ENCODE peak calls at places on chromosome 11, in four cellular contexts. F is spleen, X is adrenal gland, H is ovary. K is an unnamed sample.
A peak's percentile ranks its signal among the peaks of the same experiment; 100 is the strongest.

GRCh38 chr11:15743244-15743629 is 613.1 kb downstream of the SOX6 start:
- DNase-seq in X (no peak), H (no peak), F (no peak), K (no peak)

GRCh38 chr11:65498977-65499712 is at the start of gene MALAT1:
- DNase-seq in X (peak; percentile 94), H (peak; percentile 95), F (peak; percentile 97), K (peak; percentile 96)

GRCh38 chr11:26088391-26088790 is 243.5 kb upstream of the ANO3 start:
- DNase-seq in X (no peak), F (no peak), H (no peak), K (no peak)

GRCh38 chr11:63869686-63870085 is 30.8 kb downstream of the MARK2 start:
- DNase-seq in X (no peak), H (no peak), F (peak; percentile 81), K (no peak)

GRCh38 chr11:106418786-106419185 is 341.3 kb downstream of the AASDHPPT start:
- DNase-seq in F (no peak), H (no peak), X (no peak), K (no peak)

GRCh38 chr11:23570828-23571227 is 710.6 kb upstream of the CCDC179 start:
- DNase-seq in X (no peak), F (no peak), H (no peak), K (no peak)

GRCh38 chr11:117950320-117950719 is 21.1 kb upstream of the TMPRSS13 start:
- DNase-seq in F (no peak), H (no peak), X (peak; percentile 19), K (no peak)

GRCh38 chr11:112620621-112621394 is 340.4 kb upstream of the NCAM1 start:
- DNase-seq in F (no peak), H (no peak), X (no peak), K (no peak)

GRCh38 chr11:71097506-71098240 is 154.7 kb downstream of the SHANK2 start:
- DNase-seq in H (no peak), X (no peak), F (peak; percentile 50), K (no peak)

GRCh38 chr11:21727102-21727501 is 465.8 kb upstream of the ANO5 start:
- DNase-seq in F (no peak), H (no peak), X (no peak), K (no peak)

GRCh38 chr11:97078443-97078842 is 688.6 kb downstream of the JRKL start:
- DNase-seq in F (no peak), X (no peak), H (no peak), K (no peak)

GRCh38 chr11:68542617-68543016 is 82.1 kb downstream of the PPP6R3 start:
- DNase-seq in X (peak; percentile 58), F (no peak), H (no peak), K (no peak)

GRCh38 chr11:128194226-128194625 is 393.1 kb downstream of the ETS1 start:
- DNase-seq in H (no peak), F (no peak), X (no peak), K (no peak)

GRCh38 chr11:70709596-70709995 is 311.3 kb downstream of the CTTN start:
- DNase-seq in H (no peak), X (no peak), F (peak; percentile 45), K (no peak)

GRCh38 chr11:84390441-84391078 is 1104.4 kb upstream of the CCDC90B start:
- DNase-seq in F (no peak), H (no peak), X (no peak), K (no peak)

GRCh38 chr11:67054851-67055523 is 1.7 kb upstream of the RHOD start:
- DNase-seq in X (peak; percentile 98), H (peak; percentile 55), F (peak; percentile 80), K (peak; percentile 41)

GRCh38 chr11:68584097-68584496 is 100.2 kb upstream of the GAL start:
- DNase-seq in X (peak; percentile 39), F (peak; percentile 82), H (peak; percentile 41), K (peak; percentile 64)

GRCh38 chr11:119051440-119052162 is 5.4 kb downstream of the HYOU1 start:
- DNase-seq in H (no peak), X (no peak), F (peak; percentile 72), K (no peak)

GRCh38 chr11:7573558-7574296 is 59.9 kb downstream of the PPFIBP2 start:
- DNase-seq in X (no peak), H (no peak), F (no peak), K (no peak)

GRCh38 chr11:27842290-27842689 is 142.0 kb upstream of the BDNF start:
- DNase-seq in F (no peak), X (no peak), H (no peak), K (no peak)

GRCh38 chr11:109644158-109644557 is 222.2 kb downstream of the C11orf87 start:
- DNase-seq in H (no peak), X (peak; percentile 16), F (no peak), K (no peak)

GRCh38 chr11:27234043-27234668 is 128.9 kb downstream of the CCDC34 start:
- DNase-seq in H (no peak), X (peak; percentile 83), F (peak; percentile 73), K (no peak)

GRCh38 chr11:104422320-104422944 is 258.5 kb upstream of the PDGFD start:
- DNase-seq in X (no peak), H (no peak), F (peak; percentile 69), K (no peak)

GRCh38 chr11:6405039-6405667 is 13.7 kb downstream of the APBB1 start:
- DNase-seq in F (no peak), X (no peak), H (peak; percentile 56), K (no peak)

GRCh38 chr11:66810576-66811185 is 32.6 kb upstream of the RCE1 start:
- DNase-seq in X (no peak), H (no peak), F (no peak), K (no peak)

GRCh38 chr11:46625406-46625805 is 8.1 kb downstream of the ATG13 start:
- DNase-seq in X (no peak), F (no peak), H (no peak), K (no peak)
- TF ChIP-seq POLR2A in X (no peak), F (no peak), H (no peak), K (no peak)

DNA sequence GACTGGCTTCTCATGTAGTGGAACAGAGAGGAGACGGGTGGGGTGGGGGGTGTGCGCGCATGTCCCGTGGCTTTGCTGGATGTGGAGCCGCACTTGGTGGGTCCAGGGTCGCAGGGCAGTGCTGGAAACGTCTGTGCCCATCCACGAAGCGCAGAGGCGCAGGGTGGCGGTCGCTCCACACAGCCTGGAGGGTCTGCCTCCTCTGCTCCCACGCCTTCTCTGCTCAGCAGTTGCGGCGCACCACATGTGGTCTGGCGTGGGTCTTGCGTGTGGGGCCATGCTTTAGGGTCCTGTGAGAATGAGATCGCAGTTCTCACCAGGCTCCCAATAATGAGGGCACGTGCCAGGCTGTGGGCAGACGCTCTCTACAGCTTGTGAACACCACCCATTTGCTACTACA is 50.7 kb downstream of the MUC6 start:
- DNase-seq in H (no peak), X (no peak), F (no peak), K (no peak)
- H3K36me3 ChIP-seq in H (no peaks in the 10 kb centered on the region), X (peaks cover 80% of the 10 kb centered on the region), F (peaks cover 100% of the 10 kb centered on the region), K (no peaks in the 10 kb centered on the region)

DNA sequence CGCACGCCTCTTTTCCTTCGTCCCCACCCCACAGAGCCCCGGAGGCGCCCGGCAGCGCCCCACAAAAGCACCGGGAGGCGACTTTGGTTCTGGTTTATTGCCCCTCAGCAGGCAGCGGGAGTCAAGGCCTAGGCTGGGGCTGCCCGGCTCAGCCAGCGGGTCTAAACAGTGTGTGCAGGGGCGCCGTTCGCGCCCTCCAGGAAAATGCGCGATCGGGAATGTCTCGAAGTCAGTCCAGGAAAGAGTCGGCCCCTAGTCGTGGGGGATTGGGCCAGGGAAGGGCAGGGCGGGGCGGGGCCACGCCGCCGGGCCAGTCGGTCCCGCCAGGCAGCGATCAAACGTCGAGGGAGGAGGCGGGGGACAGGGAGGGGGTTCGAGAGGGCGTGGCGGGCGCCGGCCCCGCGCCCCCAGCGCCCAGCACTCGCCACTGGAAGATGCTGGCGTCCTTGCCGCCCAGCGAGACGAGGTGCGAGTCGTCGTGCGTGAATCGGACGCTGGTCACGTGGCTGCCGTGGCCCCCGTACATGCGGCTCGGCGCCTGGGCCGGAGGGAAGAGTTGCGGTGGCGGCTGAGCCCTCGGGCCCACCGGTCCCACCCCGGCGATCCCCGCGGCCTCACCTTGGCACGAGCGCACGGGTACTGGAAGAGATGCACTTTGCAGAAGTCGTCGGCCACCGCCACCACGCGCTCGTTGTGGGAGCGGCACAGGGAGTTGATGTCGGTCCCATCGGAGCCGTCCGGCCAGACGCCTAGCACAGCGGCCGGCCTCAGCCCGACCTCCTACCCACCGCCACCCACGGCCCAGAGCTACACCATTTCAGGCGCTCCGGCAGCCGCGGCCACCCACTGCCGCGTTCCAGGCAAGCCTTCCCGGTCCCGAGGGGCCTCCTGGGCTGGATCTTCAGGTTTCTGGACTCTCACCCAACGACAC is 741 bp upstream of the MTA2 start:
- DNase-seq in H (peak; percentile 87), F (peak; percentile 91), X (peak; percentile 87), K (peak; percentile 85)
- TF ChIP-seq POLR2A in H (no peak), F (no peak), X (no peak), K (no peak)

GRCh38 chr11:3685923-3686322 is 14.7 kb upstream of the CHRNA10 start:
- DNase-seq in X (no peak), F (no peak), H (no peak), K (no peak)
- H3K36me3 ChIP-seq in X (peaks cover 84% of the 10 kb centered on the region), F (peaks cover 100% of the 10 kb centered on the region), H (no peaks in the 10 kb centered on the region), K (no peaks in the 10 kb centered on the region)